ENCODE peak calls at places on chromosomes 5 and 9, in seven cellular contexts. Y is activated naive CD8-positive, alpha-beta T cell treated with anti-CD3 and anti-CD28 coated beads, Interleukin-2, amount 50 U/mL, for 16 hours; E is HAP-1; H is H9; M is hypothalamus; V is PC-3; O is ELR. W is an unnamed sample.

GRCh38 chr5:180801596-180802324 is 846 bp downstream of the MGAT1 start:
- DNase-seq in E (no peak), Y (no peak), V (no peak), M (no peak), H (no peak), O (no peak), W (no peak)

GRCh38 chr5:109945723-109946480 is 256.2 kb downstream of the MAN2A1 start:
- DNase-seq in H (no peak), E (no peak), O (no peak), V (peak; percentile 22), M (no peak), Y (no peak), W (no peak)

GRCh38 chr5:120354126-120354525 is 110.0 kb upstream of the PRR16 start:
- DNase-seq in Y (no peak), V (no peak), M (no peak), H (no peak), E (no peak), O (no peak), W (no peak)

GRCh38 chr5:54317511-54318260 is 7.3 kb upstream of the ARL15 start:
- DNase-seq in V (no peak), E (no peak), M (no peak), Y (no peak), H (no peak), O (peak; percentile 49), W (no peak)

GRCh38 chr5:119354522-119355243 is 1.1 kb upstream of the TNFAIP8 start:
- DNase-seq in M (no peak), O (no peak), H (no peak), E (no peak), V (no peak), Y (no peak), W (no peak)

GRCh38 chr5:38382898-38383297 is 124.5 kb downstream of the EGFLAM start:
- DNase-seq in V (peak; percentile 92), E (peak; percentile 79), M (no peak), Y (peak; percentile 11), H (peak; percentile 83), O (peak; percentile 80), W (peak; percentile 36)

GRCh38 chr5:31362931-31363568 is 168.8 kb downstream of the DROSHA start:
- DNase-seq in O (peak; percentile 64), H (no peak), E (peak; percentile 38), M (no peak), V (peak; percentile 12), Y (no peak), W (no peak)

GRCh38 chr5:106940301-106940846 is 730.4 kb downstream of the EFNA5 start:
- DNase-seq in V (no peak), M (no peak), O (no peak), E (no peak), H (no peak), Y (no peak), W (no peak)

GRCh38 chr5:169629847-169630548 is 7.1 kb upstream of the DOCK2 start:
- DNase-seq in Y (no peak), M (no peak), O (peak; percentile 90), E (no peak), V (peak; percentile 86), H (no peak), W (no peak)

GRCh38 chr9:91489391-91489899 is 65.8 kb upstream of the NFIL3 start:
- DNase-seq in V (no peak), E (no peak), H (no peak), Y (no peak), M (no peak), O (no peak), W (no peak)

GRCh38 chr5:55554879-55555278 is 20.1 kb upstream of the PLPP1 start:
- DNase-seq in H (no peak), M (no peak), O (no peak), V (no peak), E (no peak), Y (no peak), W (no peak)

GRCh38 chr9:123478160-123478559 is 122.2 kb downstream of the CRB2 start:
- DNase-seq in E (no peak), H (no peak), M (no peak), O (no peak), Y (no peak), V (no peak), W (no peak)

GRCh38 chr9:34610434-34611206 is 1.3 kb downstream of the RPP25L start:
- DNase-seq in M (no peak), Y (no peak), E (no peak), H (peak; percentile 30), V (no peak), O (no peak), W (no peak)

GRCh38 chr5:167867281-167867680 is 424.2 kb upstream of the WWC1 start:
- DNase-seq in M (no peak), H (no peak), O (no peak), V (no peak), Y (no peak), E (no peak), W (no peak)

GRCh38 chr9:114462791-114463190 is 42.5 kb downstream of the WHRN start:
- DNase-seq in H (no peak), E (no peak), M (no peak), O (no peak), V (no peak), Y (no peak), W (no peak)

W was measured in substantia nigra.